ENCODE peak calls at places on chromosomes 5 and 9, in seven cellular contexts. E, B, Z, L, N, D and I are unnamed samples.

GRCh38 chr5:54243483-54244080 is 66.8 kb downstream of the ARL15 start:
- DNase-seq in E (no peak), D (peak), L (no peak), N (peak), Z (no peak), B (peak), I (peak)

GRCh38 chr9:115494958-115495690 is 377.2 kb upstream of the TNC start:
- DNase-seq in B (no peak), E (no peak), D (no peak), L (no peak), Z (no peak), N (no peak), I (no peak)

GRCh38 chr5:143700994-143701393 is 111.0 kb upstream of the HMHB1 start:
- DNase-seq in L (no peak), D (no peak), N (no peak), B (no peak), Z (no peak), E (no peak), I (no peak)

GRCh38 chr5:74408150-74409043 is 232.1 kb downstream of the ENC1 start:
- DNase-seq in Z (no peak), D (peak), E (no peak), N (no peak), B (no peak), L (no peak), I (peak)

GRCh38 chr5:141533897-141534296 is 45.0 kb downstream of the PCDHGC5 start:
- DNase-seq in Z (no peak), D (no peak), E (no peak), B (peak), L (no peak), N (no peak), I (no peak)

GRCh38 chr9:85522459-85523092 is 219.2 kb downstream of the AGTPBP1 start:
- DNase-seq in B (peak), L (peak), Z (peak), N (no peak), E (no peak), D (no peak), I (peak)

GRCh38 chr9:15420796-15421195 is 1.9 kb upstream of the SNAPC3 start:
- DNase-seq in L (no peak), B (no peak), N (no peak), Z (no peak), D (no peak), E (no peak), I (no peak)

GRCh38 chr5:100903036-100903887 is at the start of gene ST8SIA4:
- DNase-seq in E (peak), N (peak), Z (peak), B (peak), D (no peak), L (peak), I (peak)

GRCh38 chr5:173454381-173454763 is 126.2 kb upstream of the STC2 start:
- DNase-seq in E (no peak), L (no peak), D (no peak), Z (no peak), B (peak), N (no peak), I (peak)

GRCh38 chr5:58149345-58149744 is 310.5 kb downstream of the PLK2 start:
- DNase-seq in E (no peak), D (no peak), N (no peak), Z (no peak), B (peak), L (no peak), I (no peak)

GRCh38 chr5:176647870-176648466 is 684 bp downstream of the TSPAN17 start:
- DNase-seq in B (peak), Z (no peak), D (peak), L (peak), E (no peak), N (no peak), I (no peak)

GRCh38 chr5:45793638-45794532 is 97.7 kb upstream of the HCN1 start:
- DNase-seq in D (no peak), E (no peak), N (no peak), L (no peak), B (no peak), Z (no peak), I (no peak)

GRCh38 chr5:38104497-38105230 is 153.7 kb upstream of the EGFLAM start:
- DNase-seq in E (no peak), L (no peak), B (peak), Z (no peak), D (peak), N (no peak), I (no peak)

GRCh38 chr9:114806571-114806970 is 732 bp upstream of the TNFSF15 start:
- DNase-seq in N (no peak), E (no peak), Z (no peak), L (no peak), B (no peak), D (no peak), I (no peak)

GRCh38 chr9:136170291-136170901 is 34.5 kb downstream of the LHX3 start:
- DNase-seq in N (peak), Z (no peak), E (peak), D (peak), B (peak), L (no peak), I (peak)

GRCh38 chr9:117644607-117645244 is 59.5 kb upstream of the TLR4 start:
- DNase-seq in D (peak), B (peak), N (peak), Z (no peak), L (peak), E (peak), I (peak)

GRCh38 chr5:56585466-56585865 is 229.9 kb upstream of the MAP3K1 start:
- DNase-seq in Z (no peak), B (peak), L (no peak), E (no peak), D (no peak), N (no peak), I (no peak)

GRCh38 chr5:81353189-81353588 is 40.7 kb downstream of the ACOT12 start:
- DNase-seq in L (no peak), B (no peak), E (no peak), N (no peak), Z (no peak), D (no peak), I (no peak)

GRCh38 chr9:126053913-126054312 is 272.7 kb upstream of the MVB12B start:
- DNase-seq in B (no peak), E (no peak), N (no peak), Z (no peak), L (no peak), D (no peak), I (no peak)

GRCh38 chr5:159089675-159090074 is 10.0 kb downstream of the EBF1 start:
- DNase-seq in L (no peak), N (no peak), D (no peak), E (no peak), Z (no peak), B (no peak), I (no peak)

GRCh38 chr5:9453480-9454011 is 92.3 kb downstream of the SEMA5A start:
- DNase-seq in D (no peak), E (no peak), B (no peak), L (no peak), N (no peak), Z (no peak), I (no peak)

GRCh38 chr5:129541648-129542251 is 81.7 kb downstream of the ADAMTS19 start:
- DNase-seq in E (no peak), Z (no peak), B (peak), L (no peak), N (no peak), D (peak), I (no peak)

GRCh38 chr9:82140471-82140870 is 151.9 kb downstream of the SPATA31D1 start:
- DNase-seq in D (peak), L (no peak), Z (no peak), B (no peak), N (no peak), E (no peak), I (no peak)